ENCODE peak calls at places on chromosomes 13 and 19, in nine cellular contexts. One of them, this sample, is unnamed. For H3K4me1, the result is how much of the 10 kb centered on the place peaks cover.

GRCh38 chr19:16293133-16294085 is 31.2 kb upstream of the KLF2 start:
- DNase-seq in endothelial cell of umbilical vein: peak
- DNase-seq in naive thymus-derived CD4-positive, alpha-beta T cell: no peak
- DNase-seq in OCI-LY7: no peak
- DNase-seq in upper lobe of right lung: peak
- DNase-seq in breast epithelium: peak
- DNase-seq in K562: peak
- DNase-seq in A549: peak
- DNase-seq in PC-9: peak
- DNase-seq in this sample: peak

GRCh38 chr13:30529085-30529815 is 63.5 kb upstream of the HMGB1 start:
- DNase-seq in endothelial cell of umbilical vein: no peak
- DNase-seq in naive thymus-derived CD4-positive, alpha-beta T cell: no peak
- DNase-seq in OCI-LY7: no peak
- DNase-seq in upper lobe of right lung: no peak
- DNase-seq in breast epithelium: no peak
- DNase-seq in K562: no peak
- DNase-seq in A549: no peak
- DNase-seq in PC-9: no peak
- DNase-seq in this sample: no peak

GRCh38 chr13:112874751-112875300 is 94.2 kb upstream of the MCF2L start:
- DNase-seq in endothelial cell of umbilical vein: no peak
- DNase-seq in naive thymus-derived CD4-positive, alpha-beta T cell: no peak
- DNase-seq in OCI-LY7: no peak
- DNase-seq in upper lobe of right lung: no peak
- DNase-seq in breast epithelium: no peak
- DNase-seq in K562: no peak
- DNase-seq in A549: no peak
- DNase-seq in PC-9: no peak
- DNase-seq in this sample: no peak

GRCh38 chr13:85879014-85879413 is 79.8 kb upstream of the SLITRK6 start:
- DNase-seq in endothelial cell of umbilical vein: no peak
- DNase-seq in naive thymus-derived CD4-positive, alpha-beta T cell: no peak
- DNase-seq in OCI-LY7: no peak
- DNase-seq in upper lobe of right lung: no peak
- DNase-seq in breast epithelium: no peak
- DNase-seq in K562: no peak
- DNase-seq in A549: no peak
- DNase-seq in PC-9: no peak
- DNase-seq in this sample: no peak

GRCh38 chr19:1644070-1644469 is 8.3 kb downstream of the TCF3 start:
- DNase-seq in endothelial cell of umbilical vein: no peak
- DNase-seq in naive thymus-derived CD4-positive, alpha-beta T cell: no peak
- DNase-seq in OCI-LY7: no peak
- DNase-seq in upper lobe of right lung: no peak
- DNase-seq in breast epithelium: no peak
- DNase-seq in K562: no peak
- DNase-seq in A549: no peak
- DNase-seq in PC-9: no peak
- DNase-seq in this sample: no peak

GRCh38 chr19:47280183-47280797 is 5.6 kb downstream of the INAFM1 start:
- DNase-seq in endothelial cell of umbilical vein: peak
- DNase-seq in naive thymus-derived CD4-positive, alpha-beta T cell: peak
- DNase-seq in OCI-LY7: peak
- DNase-seq in upper lobe of right lung: peak
- DNase-seq in breast epithelium: no peak
- DNase-seq in K562: peak
- DNase-seq in A549: peak
- DNase-seq in PC-9: no peak
- DNase-seq in this sample: peak

GRCh38 chr13:20451397-20451796 is 74.3 kb downstream of the CRYL1 start:
- DNase-seq in endothelial cell of umbilical vein: no peak
- DNase-seq in naive thymus-derived CD4-positive, alpha-beta T cell: no peak
- DNase-seq in OCI-LY7: no peak
- DNase-seq in upper lobe of right lung: no peak
- DNase-seq in breast epithelium: no peak
- DNase-seq in K562: no peak
- DNase-seq in A549: no peak
- DNase-seq in PC-9: no peak
- DNase-seq in this sample: no peak

GRCh38 chr19:28289294-28290063 is 923.5 kb downstream of the UQCRFS1 start:
- DNase-seq in endothelial cell of umbilical vein: peak
- DNase-seq in naive thymus-derived CD4-positive, alpha-beta T cell: no peak
- DNase-seq in OCI-LY7: no peak
- DNase-seq in upper lobe of right lung: no peak
- DNase-seq in breast epithelium: no peak
- DNase-seq in K562: no peak
- DNase-seq in A549: no peak
- DNase-seq in PC-9: no peak
- DNase-seq in this sample: no peak

GRCh38 chr13:112752711-112753541 is 63.1 kb downstream of the ATP11A start:
- DNase-seq in endothelial cell of umbilical vein: no peak
- DNase-seq in naive thymus-derived CD4-positive, alpha-beta T cell: no peak
- DNase-seq in OCI-LY7: no peak
- DNase-seq in upper lobe of right lung: peak
- DNase-seq in breast epithelium: no peak
- DNase-seq in K562: no peak
- DNase-seq in A549: no peak
- DNase-seq in PC-9: no peak
- DNase-seq in this sample: no peak

DNA sequence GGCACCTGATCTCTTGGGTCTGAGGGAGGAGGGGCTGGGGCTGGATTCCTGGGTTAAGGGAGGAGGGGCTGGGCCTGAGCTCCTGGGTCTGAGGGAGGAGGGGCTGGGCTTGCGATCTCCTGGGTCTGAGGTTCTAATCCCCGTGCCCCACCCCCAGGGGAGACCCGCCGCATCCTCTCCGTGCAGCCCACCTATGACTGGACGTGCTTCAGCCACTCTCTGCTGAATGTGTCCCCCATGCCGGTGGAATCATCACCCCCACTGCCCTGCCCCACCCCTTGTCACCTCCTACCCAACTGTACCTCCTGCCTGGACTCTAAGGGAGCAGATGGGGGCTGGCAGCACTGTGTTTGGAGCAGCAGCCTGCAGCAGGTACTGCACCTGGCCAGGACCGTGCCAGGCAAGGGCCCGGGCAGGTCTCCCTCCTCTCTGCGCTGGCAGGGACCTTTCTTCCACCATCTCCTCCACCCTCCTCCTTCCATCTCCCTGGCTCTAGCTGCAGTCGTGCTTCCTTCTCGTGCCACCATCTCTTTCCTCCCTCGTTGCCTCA is 27.1 kb downstream of the CNFN start:
- DNase-seq in endothelial cell of umbilical vein: no peak
- DNase-seq in naive thymus-derived CD4-positive, alpha-beta T cell: no peak
- DNase-seq in OCI-LY7: no peak
- DNase-seq in upper lobe of right lung: no peak
- DNase-seq in breast epithelium: no peak
- DNase-seq in K562: no peak
- DNase-seq in A549: no peak
- DNase-seq in PC-9: no peak
- DNase-seq in this sample: no peak
- H3K27ac ChIP-seq in endothelial cell of umbilical vein: no peak
- H3K27ac ChIP-seq in naive thymus-derived CD4-positive, alpha-beta T cell: no peak
- H3K27ac ChIP-seq in OCI-LY7: no peak
- H3K27ac ChIP-seq in upper lobe of right lung: no peak
- H3K27ac ChIP-seq in breast epithelium: no peak
- H3K27ac ChIP-seq in K562: no peak
- H3K27ac ChIP-seq in A549: no peak
- H3K27ac ChIP-seq in PC-9: no peak
- H3K27ac ChIP-seq in this sample: no peak

DNA sequence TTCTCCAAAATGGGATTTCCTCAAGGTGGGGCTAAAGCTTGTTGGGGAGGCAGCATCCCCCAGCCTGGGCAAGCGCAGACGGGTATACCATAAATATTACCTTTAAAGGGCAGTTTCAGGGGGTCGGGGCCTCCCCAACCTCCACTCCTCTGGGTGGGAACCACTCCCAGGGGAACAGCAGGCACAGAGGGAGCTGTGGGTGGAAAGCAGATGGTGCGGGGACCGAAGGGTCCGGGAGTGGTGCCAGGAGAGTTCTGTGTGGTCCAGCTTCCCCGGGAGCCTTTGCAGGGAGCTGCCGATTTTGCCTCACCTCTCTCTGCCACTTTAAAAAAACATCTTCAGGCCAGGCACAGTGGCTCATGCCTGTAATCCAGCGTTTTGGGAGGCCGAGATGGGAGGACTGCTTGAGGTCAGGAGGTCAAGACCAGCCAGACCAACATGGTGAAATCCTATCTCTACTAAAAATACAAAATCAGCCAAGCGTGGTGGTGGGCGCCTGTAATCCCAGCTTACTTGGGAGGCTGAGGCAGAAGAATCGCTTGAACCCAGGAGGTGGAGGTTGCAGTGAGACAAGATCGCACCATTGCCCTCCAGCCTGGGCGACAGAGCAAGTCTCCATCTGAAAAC is 5.5 kb downstream of the MAST3 start:
- DNase-seq in endothelial cell of umbilical vein: no peak
- DNase-seq in naive thymus-derived CD4-positive, alpha-beta T cell: no peak
- DNase-seq in OCI-LY7: no peak
- DNase-seq in upper lobe of right lung: no peak
- DNase-seq in breast epithelium: no peak
- DNase-seq in K562: no peak
- DNase-seq in A549: no peak
- DNase-seq in PC-9: peak
- DNase-seq in this sample: no peak
- H3K4me1 ChIP-seq in endothelial cell of umbilical vein: under half
- H3K4me1 ChIP-seq in naive thymus-derived CD4-positive, alpha-beta T cell: under half
- H3K4me1 ChIP-seq in OCI-LY7: half or more
- H3K4me1 ChIP-seq in upper lobe of right lung: under half
- H3K4me1 ChIP-seq in breast epithelium: under half
- H3K4me1 ChIP-seq in K562: under half
- H3K4me1 ChIP-seq in A549: under half
- H3K4me1 ChIP-seq in PC-9: under half
- H3K4me1 ChIP-seq in this sample: under half

GRCh38 chr19:15197275-15198005 is 3.4 kb downstream of the NOTCH3 start:
- DNase-seq in endothelial cell of umbilical vein: no peak
- DNase-seq in naive thymus-derived CD4-positive, alpha-beta T cell: no peak
- DNase-seq in OCI-LY7: peak
- DNase-seq in upper lobe of right lung: no peak
- DNase-seq in breast epithelium: no peak
- DNase-seq in K562: no peak
- DNase-seq in A549: no peak
- DNase-seq in PC-9: no peak
- DNase-seq in this sample: peak

GRCh38 chr19:15200575-15201364 is at the start of gene NOTCH3:
- DNase-seq in endothelial cell of umbilical vein: no peak
- DNase-seq in naive thymus-derived CD4-positive, alpha-beta T cell: no peak
- DNase-seq in OCI-LY7: no peak
- DNase-seq in upper lobe of right lung: no peak
- DNase-seq in breast epithelium: no peak
- DNase-seq in K562: no peak
- DNase-seq in A549: no peak
- DNase-seq in PC-9: no peak
- DNase-seq in this sample: peak

GRCh38 chr19:15198006-15198356 is 2.8 kb downstream of the NOTCH3 start:
- DNase-seq in endothelial cell of umbilical vein: no peak
- DNase-seq in naive thymus-derived CD4-positive, alpha-beta T cell: no peak
- DNase-seq in OCI-LY7: no peak
- DNase-seq in upper lobe of right lung: no peak
- DNase-seq in breast epithelium: no peak
- DNase-seq in K562: no peak
- DNase-seq in A549: no peak
- DNase-seq in PC-9: no peak
- DNase-seq in this sample: no peak

GRCh38 chr19:15199652-15200574 is 882 bp downstream of the NOTCH3 start:
- DNase-seq in endothelial cell of umbilical vein: no peak
- DNase-seq in naive thymus-derived CD4-positive, alpha-beta T cell: peak
- DNase-seq in OCI-LY7: no peak
- DNase-seq in upper lobe of right lung: no peak
- DNase-seq in breast epithelium: peak
- DNase-seq in K562: no peak
- DNase-seq in A549: no peak
- DNase-seq in PC-9: no peak
- DNase-seq in this sample: peak

DNA sequence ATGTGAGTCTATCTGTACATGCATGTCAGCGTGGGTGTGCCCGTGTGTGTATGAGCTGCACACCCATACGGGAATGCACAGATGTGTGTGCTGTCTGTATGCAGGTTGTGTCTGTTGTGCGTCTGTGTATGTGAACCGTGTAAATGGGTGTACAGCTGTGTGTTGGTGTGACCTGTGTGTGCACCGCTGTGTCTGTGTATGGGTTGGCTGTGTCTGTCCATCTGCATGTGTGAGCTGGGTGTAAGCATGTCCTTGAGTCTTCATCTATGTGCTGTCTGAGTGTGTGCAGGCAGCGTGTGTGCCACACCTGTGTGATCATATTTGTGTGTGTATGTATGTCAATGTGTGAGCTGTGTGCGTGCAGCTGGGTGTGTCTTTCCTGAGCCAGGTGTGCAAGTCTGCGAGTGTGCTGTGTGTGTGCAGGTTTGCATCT is 1.6 kb downstream of the NOTCH3 start:
- DNase-seq in endothelial cell of umbilical vein: no peak
- DNase-seq in naive thymus-derived CD4-positive, alpha-beta T cell: no peak
- DNase-seq in OCI-LY7: no peak
- DNase-seq in upper lobe of right lung: no peak
- DNase-seq in breast epithelium: no peak
- DNase-seq in K562: no peak
- DNase-seq in A549: no peak
- DNase-seq in PC-9: no peak
- DNase-seq in this sample: no peak
- H3K27ac ChIP-seq in endothelial cell of umbilical vein: no peak
- H3K27ac ChIP-seq in naive thymus-derived CD4-positive, alpha-beta T cell: no peak
- H3K27ac ChIP-seq in OCI-LY7: no peak
- H3K27ac ChIP-seq in upper lobe of right lung: peak
- H3K27ac ChIP-seq in breast epithelium: peak
- H3K27ac ChIP-seq in K562: no peak
- H3K27ac ChIP-seq in A549: no peak
- H3K27ac ChIP-seq in PC-9: peak
- H3K27ac ChIP-seq in this sample: no peak

DNA sequence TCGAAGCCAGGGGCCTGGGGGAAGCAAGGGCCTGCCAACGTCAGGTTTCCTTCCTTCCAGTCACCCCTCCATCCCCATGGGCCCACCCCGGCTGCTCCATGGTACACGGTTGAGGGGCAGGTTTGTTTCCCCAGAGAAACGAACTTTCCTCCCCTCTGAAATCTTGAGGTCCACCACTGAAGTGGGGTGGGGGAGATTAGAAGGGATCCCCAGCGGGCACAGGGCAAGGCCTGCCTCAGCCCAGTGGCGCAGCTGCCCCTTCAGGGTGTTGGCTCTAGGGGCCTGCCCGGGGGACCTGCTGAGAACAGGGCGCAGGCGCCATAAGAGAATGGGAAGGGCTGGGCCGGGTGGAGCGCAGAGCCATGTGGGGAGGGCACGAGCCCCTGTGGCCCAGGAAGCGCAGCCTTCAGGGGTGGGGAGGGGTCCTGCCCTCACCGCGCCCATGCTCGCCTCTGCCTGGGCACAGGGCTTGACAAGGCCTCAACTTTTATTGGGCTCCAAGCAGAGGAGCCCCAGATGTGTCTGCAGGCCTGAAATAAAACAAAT is 16.1 kb downstream of the CEBPG start:
- DNase-seq in endothelial cell of umbilical vein: no peak
- DNase-seq in naive thymus-derived CD4-positive, alpha-beta T cell: no peak
- DNase-seq in OCI-LY7: no peak
- DNase-seq in upper lobe of right lung: peak
- DNase-seq in breast epithelium: peak
- DNase-seq in K562: no peak
- DNase-seq in A549: no peak
- DNase-seq in PC-9: no peak
- DNase-seq in this sample: no peak
- H3K4me1 ChIP-seq in endothelial cell of umbilical vein: under half
- H3K4me1 ChIP-seq in naive thymus-derived CD4-positive, alpha-beta T cell: under half
- H3K4me1 ChIP-seq in OCI-LY7: under half
- H3K4me1 ChIP-seq in upper lobe of right lung: half or more
- H3K4me1 ChIP-seq in breast epithelium: under half
- H3K4me1 ChIP-seq in K562: under half
- H3K4me1 ChIP-seq in A549: under half
- H3K4me1 ChIP-seq in PC-9: under half
- H3K4me1 ChIP-seq in this sample: under half

This sample was measured in cardiac muscle cell.